ENCODE peak calls at places on chromosomes 11 and 22, in seven cellular contexts. U is HCT116; R is fibroblast of mammary gland; B is thoracic aorta; Y is activated CD8-positive, alpha-beta T cell treated with anti-CD3 and anti-CD28 coated beads for 36 hours; C is CD8-positive, alpha-beta T cell; T is brain microvascular endothelial cell. X is an unnamed sample.

GRCh38 chr22:35838849-35839646 is 121.4 kb downstream of the APOL5 start:
- DNase-seq in U (peak; percentile 24), R (peak; percentile 82), B (no peak), Y (peak; percentile 6), C (no peak), T (peak; percentile 35), X (peak; percentile 46)

GRCh38 chr22:48577691-48578090 is 1250.0 kb downstream of the BRD1 start:
- DNase-seq in U (no peak), R (no peak), B (no peak), Y (no peak), C (no peak), T (no peak), X (peak; percentile 14)

GRCh38 chr22:28103596-28103995 is 184.5 kb upstream of the PITPNB start:
- DNase-seq in U (no peak), R (no peak), B (no peak), Y (no peak), C (no peak), T (no peak), X (no peak)

GRCh38 chr22:17085277-17086091 is 684 bp downstream of the IL17RA start:
- DNase-seq in U (no peak), R (no peak), B (no peak), Y (peak; percentile 39), C (peak; percentile 38), T (no peak), X (peak; percentile 38)

GRCh38 chr22:45112136-45112879 is 51.4 kb upstream of the NUP50 start:
- DNase-seq in U (no peak), R (peak; percentile 83), B (no peak), Y (no peak), C (no peak), T (peak; percentile 47), X (no peak)

GRCh38 chr11:73129198-73129597 is 12.9 kb downstream of the FCHSD2 start:
- DNase-seq in U (no peak), R (no peak), B (no peak), Y (no peak), C (no peak), T (no peak), X (no peak)

GRCh38 chr22:37331811-37332536 is 49.7 kb downstream of the CYTH4 start:
- DNase-seq in U (no peak), R (no peak), B (no peak), Y (no peak), C (no peak), T (no peak), X (no peak)

GRCh38 chr22:42471441-42471840 is 39.2 kb upstream of the NFAM1 start:
- DNase-seq in U (no peak), R (no peak), B (no peak), Y (no peak), C (no peak), T (no peak), X (no peak)

GRCh38 chr11:113447621-113448310 is 27.4 kb downstream of the DRD2 start:
- DNase-seq in U (no peak), R (peak; percentile 23), B (no peak), Y (no peak), C (no peak), T (peak; percentile 65), X (no peak)

GRCh38 chr11:132248585-132248984 is 878.2 kb downstream of the NTM start:
- DNase-seq in U (no peak), R (no peak), B (no peak), Y (no peak), C (no peak), T (no peak), X (no peak)

GRCh38 chr11:30583505-30584280 is 2.5 kb downstream of the MPPED2 start:
- DNase-seq in U (no peak), R (peak; percentile 0), B (peak; percentile 21), Y (no peak), C (no peak), T (no peak), X (no peak)

GRCh38 chr11:134512791-134513538 is 100.9 kb upstream of the B3GAT1 start:
- DNase-seq in U (no peak), R (no peak), B (no peak), Y (no peak), C (no peak), T (no peak), X (no peak)

GRCh38 chr11:81449588-81450155 is 1284.0 kb downstream of the FAM181B start:
- DNase-seq in U (no peak), R (peak; percentile 1), B (no peak), Y (no peak), C (no peak), T (no peak), X (no peak)

GRCh38 chr11:100753562-100753961 is 66.5 kb downstream of the ARHGAP42 start:
- DNase-seq in U (no peak), R (no peak), B (no peak), Y (no peak), C (no peak), T (no peak), X (no peak)

GRCh38 chr22:17707526-17707925 is 66.7 kb downstream of the BID start:
- DNase-seq in U (no peak), R (peak; percentile 54), B (no peak), Y (no peak), C (no peak), T (no peak), X (no peak)

GRCh38 chr22:30598986-30599385 is 7.3 kb upstream of the PES1 start:
- DNase-seq in U (no peak), R (no peak), B (no peak), Y (no peak), C (no peak), T (no peak), X (no peak)

GRCh38 chr22:30600925-30601324 is 6.0 kb upstream of the TCN2 start:
- DNase-seq in U (no peak), R (no peak), B (no peak), Y (no peak), C (no peak), T (no peak), X (no peak)

GRCh38 chr22:30601464-30601863 is 5.5 kb upstream of the TCN2 start:
- DNase-seq in U (no peak), R (no peak), B (no peak), Y (no peak), C (no peak), T (no peak), X (no peak)

GRCh38 chr22:30604723-30605122 is 2.3 kb upstream of the TCN2 start:
- DNase-seq in U (no peak), R (no peak), B (no peak), Y (no peak), C (no peak), T (no peak), X (no peak)

GRCh38 chr22:30602049-30602448 is 4.9 kb upstream of the TCN2 start:
- DNase-seq in U (peak; percentile 53), R (peak; percentile 31), B (no peak), Y (peak; percentile 12), C (no peak), T (peak; percentile 28), X (no peak)
- TF ChIP-seq CTCF in U (peak; percentile 50), R (peak; percentile 27), B (no peak), Y (peak; percentile 27), C (no peak), T (peak; percentile 57), X (no peak)

GRCh38 chr22:46833228-46833627 is 70.8 kb downstream of the TBC1D22A start:
- DNase-seq in U (peak; percentile 23), R (no peak), B (no peak), Y (no peak), C (no peak), T (peak; percentile 23), X (no peak)
- TF ChIP-seq CTCF in U (peak; percentile 51), R (no peak), B (no peak), Y (no peak), C (no peak), T (peak; percentile 67), X (no peak)

GRCh38 chr11:86592047-86592564 is 80.3 kb downstream of the ME3 start:
- DNase-seq in U (no peak), R (peak; percentile 35), B (no peak), Y (no peak), C (no peak), T (peak; percentile 32), X (no peak)

GRCh38 chr11:86594746-86595145 is 77.7 kb downstream of the ME3 start:
- DNase-seq in U (no peak), R (peak; percentile 53), B (no peak), Y (no peak), C (no peak), T (peak; percentile 48), X (no peak)

GRCh38 chr11:86593833-86594232 is 78.6 kb downstream of the ME3 start:
- DNase-seq in U (no peak), R (no peak), B (no peak), Y (no peak), C (no peak), T (no peak), X (no peak)

GRCh38 chr11:86591631-86592030 is 80.8 kb downstream of the ME3 start:
- DNase-seq in U (no peak), R (no peak), B (no peak), Y (no peak), C (no peak), T (peak; percentile 66), X (no peak)

DNA sequence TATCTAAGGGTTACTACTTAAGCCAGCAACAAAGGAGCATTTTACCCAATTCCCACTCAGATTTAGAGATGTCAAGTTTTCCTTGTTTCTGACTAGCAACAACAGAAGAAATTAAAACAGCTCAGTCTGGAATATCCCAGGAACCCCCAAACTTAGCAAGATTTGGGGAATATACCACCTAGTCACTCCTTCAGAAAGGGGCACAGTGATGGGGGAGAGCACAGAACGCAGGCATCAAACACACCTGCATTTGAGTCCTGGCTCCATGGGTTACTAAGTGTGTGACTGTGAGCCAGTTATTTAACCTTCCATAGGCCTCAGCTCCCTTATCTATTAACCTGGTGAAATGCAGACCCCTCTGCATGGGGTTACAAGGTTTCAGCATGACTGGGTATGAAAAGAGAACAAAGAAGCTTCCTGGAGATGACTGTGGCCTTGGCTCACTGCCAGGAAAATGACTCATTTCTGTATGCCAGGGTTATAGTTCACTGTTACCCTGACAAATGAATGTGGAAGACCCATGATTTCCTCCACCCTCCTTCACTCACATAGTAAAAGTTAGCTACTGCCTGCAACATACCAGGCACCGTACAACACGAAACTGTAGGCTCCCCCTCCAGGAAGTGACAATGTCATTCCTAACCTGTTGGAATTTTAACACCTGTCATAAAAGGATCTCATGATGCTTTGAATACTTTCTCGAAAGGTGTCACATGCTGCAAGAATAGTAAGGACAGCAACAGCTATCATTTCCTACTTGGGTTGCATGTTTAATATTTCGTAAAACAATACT is 79.6 kb downstream of the ME3 start:
- DNase-seq in U (peak; percentile 87), R (peak; percentile 90), B (peak; percentile 53), Y (peak; percentile 97), C (peak; percentile 44), T (peak; percentile 97), X (no peak)
- TF ChIP-seq CTCF in U (no peak), R (no peak), B (no peak), Y (no peak), C (no peak), T (no peak), X (no peak)

GRCh38 chr22:20576445-20576816 is 69.0 kb downstream of the MED15 start:
- DNase-seq in U (no peak), R (no peak), B (no peak), Y (no peak), C (no peak), T (no peak), X (no peak)
- TF ChIP-seq CTCF in U (no peak), R (no peak), B (no peak), Y (no peak), C (no peak), T (no peak), X (no peak)